ENCODE peak calls at places on chromosomes 13 and 19, in four cellular contexts. One of them, this sample, is unnamed. For H3K4me1, the result is how much of the 10 kb centered on the place peaks cover.

GRCh38 chr13:107730835-107731234 is 484.5 kb downstream of the LIG4 start:
- DNase-seq in A549: no peak
- DNase-seq in GM12878: no peak
- DNase-seq in HepG2: no peak
- DNase-seq in this sample: no peak

GRCh38 chr19:17686027-17686511 is 2.1 kb downstream of the UNC13A start:
- DNase-seq in A549: peak
- DNase-seq in GM12878: no peak
- DNase-seq in HepG2: no peak
- DNase-seq in this sample: peak

GRCh38 chr19:45958763-45959516 is 14.7 kb downstream of the NOVA2 start:
- DNase-seq in A549: no peak
- DNase-seq in GM12878: no peak
- DNase-seq in HepG2: no peak
- DNase-seq in this sample: no peak

GRCh38 chr13:113092776-113093579 is 12.6 kb upstream of the F7 start:
- DNase-seq in A549: no peak
- DNase-seq in GM12878: no peak
- DNase-seq in HepG2: no peak
- DNase-seq in this sample: no peak

GRCh38 chr13:26810095-26810494 is 49.5 kb upstream of the GPR12 start:
- DNase-seq in A549: no peak
- DNase-seq in GM12878: no peak
- DNase-seq in HepG2: no peak
- DNase-seq in this sample: no peak

GRCh38 chr13:50319603-50320296 is 304.5 kb downstream of the KCNRG start:
- DNase-seq in A549: peak
- DNase-seq in GM12878: no peak
- DNase-seq in HepG2: peak
- DNase-seq in this sample: no peak

GRCh38 chr13:21124853-21125252 is 51.5 kb downstream of the SKA3 start:
- DNase-seq in A549: peak
- DNase-seq in GM12878: no peak
- DNase-seq in HepG2: peak
- DNase-seq in this sample: peak

GRCh38 chr13:80160110-80160509 is 180.8 kb downstream of the SPRY2 start:
- DNase-seq in A549: no peak
- DNase-seq in GM12878: no peak
- DNase-seq in HepG2: no peak
- DNase-seq in this sample: no peak

GRCh38 chr19:54465367-54466109 is 2.0 kb upstream of the LENG9 start:
- DNase-seq in A549: no peak
- DNase-seq in GM12878: no peak
- DNase-seq in HepG2: no peak
- DNase-seq in this sample: no peak

GRCh38 chr19:55369651-55370304 is 485 bp downstream of the IL11 start:
- DNase-seq in A549: peak
- DNase-seq in GM12878: no peak
- DNase-seq in HepG2: no peak
- DNase-seq in this sample: peak

GRCh38 chr13:57673197-57673596 is 41.7 kb downstream of the PCDH17 start:
- DNase-seq in A549: no peak
- DNase-seq in GM12878: no peak
- DNase-seq in HepG2: no peak
- DNase-seq in this sample: no peak

DNA sequence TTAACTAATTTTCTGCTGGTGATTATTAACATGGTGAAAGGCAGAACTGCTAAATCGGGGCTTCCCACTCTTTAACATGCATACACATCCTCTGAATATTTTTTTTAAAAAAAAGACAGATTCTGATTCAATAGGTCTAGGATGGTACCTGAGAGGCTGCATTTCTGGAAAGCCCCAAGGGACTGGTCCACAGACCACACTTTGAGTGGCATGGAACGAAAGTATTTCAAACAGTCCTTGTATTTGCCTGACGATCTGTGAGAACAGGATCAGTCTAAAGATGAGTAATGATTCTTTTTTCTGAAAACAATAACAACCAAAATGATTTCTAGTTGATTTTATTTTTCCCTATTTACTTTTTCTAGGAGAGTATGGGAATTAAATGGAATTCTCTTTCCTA is 16.7 kb upstream of the SPART start:
- DNase-seq in A549: no peak
- DNase-seq in GM12878: peak
- DNase-seq in HepG2: no peak
- DNase-seq in this sample: no peak
- H3K4me1 ChIP-seq in A549: under half
- H3K4me1 ChIP-seq in GM12878: under half
- H3K4me1 ChIP-seq in HepG2: under half
- H3K4me1 ChIP-seq in this sample: under half

GRCh38 chr19:7161292-7161691 is 91.8 kb downstream of the ZNF557 start:
- DNase-seq in A549: no peak
- DNase-seq in GM12878: no peak
- DNase-seq in HepG2: no peak
- DNase-seq in this sample: no peak

GRCh38 chr19:7159105-7159933 is 89.8 kb downstream of the ZNF557 start:
- DNase-seq in A549: peak
- DNase-seq in GM12878: no peak
- DNase-seq in HepG2: no peak
- DNase-seq in this sample: no peak
- TF ChIP-seq PBX3 in A549: no peak
- TF ChIP-seq PBX3 in GM12878: no peak
- TF ChIP-seq PBX3 in HepG2: no peak
- TF ChIP-seq PBX3 in this sample: peak

GRCh38 chr19:1396768-1397679 is 4.3 kb downstream of the GAMT start:
- DNase-seq in A549: no peak
- DNase-seq in GM12878: no peak
- DNase-seq in HepG2: no peak
- DNase-seq in this sample: no peak

GRCh38 chr19:1399745-1400144 is 1.6 kb downstream of the GAMT start:
- DNase-seq in A549: no peak
- DNase-seq in GM12878: no peak
- DNase-seq in HepG2: no peak
- DNase-seq in this sample: no peak

GRCh38 chr19:1399079-1399478 is 2.3 kb downstream of the GAMT start:
- DNase-seq in A549: no peak
- DNase-seq in GM12878: no peak
- DNase-seq in HepG2: no peak
- DNase-seq in this sample: no peak

GRCh38 chr19:1396019-1396767 is 5.1 kb downstream of the GAMT start:
- DNase-seq in A549: no peak
- DNase-seq in GM12878: no peak
- DNase-seq in HepG2: no peak
- DNase-seq in this sample: no peak

GRCh38 chr19:1397838-1398237 is 3.5 kb downstream of the GAMT start:
- DNase-seq in A549: peak
- DNase-seq in GM12878: no peak
- DNase-seq in HepG2: no peak
- DNase-seq in this sample: no peak
- H3K4me1 ChIP-seq in A549: under half
- H3K4me1 ChIP-seq in GM12878: under half
- H3K4me1 ChIP-seq in HepG2: half or more
- H3K4me1 ChIP-seq in this sample: under half

DNA sequence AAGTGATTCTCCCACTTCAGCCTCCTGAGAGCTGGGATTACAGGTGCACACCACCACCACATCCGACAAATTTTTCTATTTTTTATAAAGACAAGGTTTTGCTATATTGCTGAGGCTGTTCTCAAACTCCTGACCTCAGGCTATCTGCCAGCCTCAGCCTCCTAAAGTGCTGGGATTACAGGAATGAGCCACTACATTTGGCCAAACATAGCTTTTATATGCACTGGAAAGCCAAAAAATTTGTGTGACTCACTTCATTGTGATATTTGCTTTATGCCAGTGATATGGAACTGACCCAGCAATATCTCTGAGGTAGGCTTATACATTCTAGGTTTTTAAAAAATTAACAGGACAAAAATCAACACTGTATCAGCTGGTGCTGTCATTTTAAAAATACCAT is 26.8 kb upstream of the ACOD1 start:
- DNase-seq in A549: no peak
- DNase-seq in GM12878: no peak
- DNase-seq in HepG2: no peak
- DNase-seq in this sample: no peak
- TF ChIP-seq PBX3 in A549: no peak
- TF ChIP-seq PBX3 in GM12878: no peak
- TF ChIP-seq PBX3 in HepG2: no peak
- TF ChIP-seq PBX3 in this sample: no peak

This sample was measured in SK-N-SH.